ENCODE peak calls at places on chromosome 17, in seven cellular contexts. One of them, this sample, is unnamed.

GRCh38 chr17:57772774-57773173 is 27.7 kb upstream of the CCDC182 start:
- DNase-seq in mesenchymal stem cell: no peak
- DNase-seq in H1: no peak
- DNase-seq in H9: no peak
- DNase-seq in IMR-90: no peak
- DNase-seq in neuronal stem cell: no peak
- DNase-seq in trophoblast cell: no peak
- DNase-seq in this sample: peak

GRCh38 chr17:49571283-49571682 is 4.4 kb upstream of the NXPH3 start:
- DNase-seq in mesenchymal stem cell: no peak
- DNase-seq in H9: no peak
- DNase-seq in neuronal stem cell: no peak
- DNase-seq in trophoblast cell: no peak
- DNase-seq in IMR-90: no peak
- DNase-seq in H1: no peak
- DNase-seq in this sample: no peak

GRCh38 chr17:82848022-82848592 is 8.3 kb upstream of the ZNF750 start:
- DNase-seq in H9: no peak
- DNase-seq in mesenchymal stem cell: no peak
- DNase-seq in neuronal stem cell: no peak
- DNase-seq in trophoblast cell: peak
- DNase-seq in H1: no peak
- DNase-seq in IMR-90: peak
- DNase-seq in this sample: no peak

GRCh38 chr17:56798916-56799315 is 34.8 kb downstream of the C17orf67 start:
- DNase-seq in H9: peak
- DNase-seq in neuronal stem cell: peak
- DNase-seq in trophoblast cell: no peak
- DNase-seq in mesenchymal stem cell: peak
- DNase-seq in H1: no peak
- DNase-seq in IMR-90: no peak
- DNase-seq in this sample: peak

GRCh38 chr17:69997332-69997731 is 77.7 kb upstream of the KCNJ16 start:
- DNase-seq in trophoblast cell: peak
- DNase-seq in IMR-90: peak
- DNase-seq in neuronal stem cell: no peak
- DNase-seq in H9: no peak
- DNase-seq in mesenchymal stem cell: peak
- DNase-seq in H1: no peak
- DNase-seq in this sample: no peak

GRCh38 chr17:39754958-39755549 is 17.3 kb downstream of the GRB7 start:
- DNase-seq in neuronal stem cell: no peak
- DNase-seq in IMR-90: no peak
- DNase-seq in H9: peak
- DNase-seq in trophoblast cell: no peak
- DNase-seq in H1: no peak
- DNase-seq in mesenchymal stem cell: no peak
- DNase-seq in this sample: peak

GRCh38 chr17:21286066-21286770 is 1.7 kb downstream of the MAP2K3 start:
- DNase-seq in H9: no peak
- DNase-seq in IMR-90: peak
- DNase-seq in trophoblast cell: peak
- DNase-seq in mesenchymal stem cell: peak
- DNase-seq in neuronal stem cell: no peak
- DNase-seq in H1: no peak
- DNase-seq in this sample: peak

GRCh38 chr17:77404812-77405581 is 264.2 kb downstream of the SEC14L1 start:
- DNase-seq in IMR-90: peak
- DNase-seq in mesenchymal stem cell: peak
- DNase-seq in H9: no peak
- DNase-seq in trophoblast cell: no peak
- DNase-seq in H1: no peak
- DNase-seq in neuronal stem cell: no peak
- DNase-seq in this sample: no peak

GRCh38 chr17:76189247-76189646 is 48.2 kb upstream of the FOXJ1 start:
- DNase-seq in H1: no peak
- DNase-seq in IMR-90: no peak
- DNase-seq in H9: no peak
- DNase-seq in mesenchymal stem cell: no peak
- DNase-seq in trophoblast cell: no peak
- DNase-seq in neuronal stem cell: no peak
- DNase-seq in this sample: no peak

GRCh38 chr17:66637491-66637890 is 197.4 kb upstream of the CACNG5 start:
- DNase-seq in neuronal stem cell: no peak
- DNase-seq in trophoblast cell: peak
- DNase-seq in H9: no peak
- DNase-seq in mesenchymal stem cell: no peak
- DNase-seq in H1: no peak
- DNase-seq in IMR-90: no peak
- DNase-seq in this sample: no peak

GRCh38 chr17:68248886-68249872 is 1.3 kb downstream of the AMZ2 start:
- DNase-seq in mesenchymal stem cell: peak
- DNase-seq in H1: no peak
- DNase-seq in trophoblast cell: no peak
- DNase-seq in neuronal stem cell: no peak
- DNase-seq in H9: no peak
- DNase-seq in IMR-90: no peak
- DNase-seq in this sample: no peak

GRCh38 chr17:4124994-4125393 is 17.8 kb downstream of the ZZEF1 start:
- DNase-seq in H9: no peak
- DNase-seq in neuronal stem cell: peak
- DNase-seq in H1: no peak
- DNase-seq in IMR-90: no peak
- DNase-seq in trophoblast cell: no peak
- DNase-seq in mesenchymal stem cell: no peak
- DNase-seq in this sample: peak

GRCh38 chr17:49859991-49860953 is 12.4 kb upstream of the TAC4 start:
- DNase-seq in H9: peak
- DNase-seq in IMR-90: no peak
- DNase-seq in trophoblast cell: no peak
- DNase-seq in H1: no peak
- DNase-seq in mesenchymal stem cell: no peak
- DNase-seq in neuronal stem cell: no peak
- DNase-seq in this sample: peak

GRCh38 chr17:11499881-11500280 is 98.4 kb upstream of the DNAH9 start:
- DNase-seq in IMR-90: no peak
- DNase-seq in H1: no peak
- DNase-seq in mesenchymal stem cell: no peak
- DNase-seq in neuronal stem cell: no peak
- DNase-seq in trophoblast cell: no peak
- DNase-seq in H9: peak
- DNase-seq in this sample: no peak

GRCh38 chr17:57458718-57459285 is 202.5 kb downstream of the MSI2 start:
- DNase-seq in H1: no peak
- DNase-seq in H9: no peak
- DNase-seq in IMR-90: no peak
- DNase-seq in mesenchymal stem cell: no peak
- DNase-seq in trophoblast cell: no peak
- DNase-seq in neuronal stem cell: no peak
- DNase-seq in this sample: no peak

GRCh38 chr17:81341347-81342061 is 46.4 kb upstream of the SLC38A10 start:
- DNase-seq in IMR-90: no peak
- DNase-seq in trophoblast cell: no peak
- DNase-seq in neuronal stem cell: no peak
- DNase-seq in H9: peak
- DNase-seq in H1: no peak
- DNase-seq in mesenchymal stem cell: peak
- DNase-seq in this sample: no peak

DNA sequence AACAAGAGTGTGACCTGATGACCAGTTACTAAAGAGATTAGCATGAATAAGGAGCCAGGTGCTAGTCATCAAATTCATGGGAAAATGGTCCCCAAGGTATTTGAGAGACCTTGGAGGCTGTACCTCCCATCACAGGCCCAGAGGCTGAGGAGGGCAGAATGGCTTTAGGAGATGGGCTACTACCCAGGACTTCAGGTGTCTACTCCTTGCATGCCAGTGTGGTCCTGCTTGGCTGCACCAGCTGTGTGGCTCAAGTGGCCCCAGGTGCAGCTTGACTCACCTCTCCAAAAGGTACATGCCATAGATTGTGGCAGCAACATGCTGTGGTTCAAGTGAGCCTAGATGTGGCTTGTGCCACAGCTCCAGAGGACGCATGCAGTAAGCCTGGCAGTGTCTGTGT is 56.5 kb downstream of the TANC2 start:
- DNase-seq in trophoblast cell: no peak
- DNase-seq in IMR-90: no peak
- DNase-seq in H9: no peak
- DNase-seq in mesenchymal stem cell: no peak
- DNase-seq in H1: no peak
- DNase-seq in neuronal stem cell: no peak
- DNase-seq in this sample: no peak
- H3K23ac ChIP-seq in trophoblast cell: no peak
- H3K23ac ChIP-seq in IMR-90: no peak
- H3K23ac ChIP-seq in H9: no peak
- H3K23ac ChIP-seq in mesenchymal stem cell: no peak
- H3K23ac ChIP-seq in H1: no peak
- H3K23ac ChIP-seq in neuronal stem cell: no peak
- H3K23ac ChIP-seq in this sample: no peak

GRCh38 chr17:64110436-64111152 is 19.4 kb downstream of the ERN1 start:
- DNase-seq in IMR-90: no peak
- DNase-seq in H9: peak
- DNase-seq in H1: no peak
- DNase-seq in neuronal stem cell: no peak
- DNase-seq in mesenchymal stem cell: no peak
- DNase-seq in trophoblast cell: no peak
- DNase-seq in this sample: peak

GRCh38 chr17:64111831-64112230 is 18.1 kb downstream of the ERN1 start:
- DNase-seq in trophoblast cell: peak
- DNase-seq in neuronal stem cell: no peak
- DNase-seq in mesenchymal stem cell: no peak
- DNase-seq in H1: no peak
- DNase-seq in H9: no peak
- DNase-seq in IMR-90: no peak
- DNase-seq in this sample: no peak

GRCh38 chr17:64107517-64108235 is 22.3 kb downstream of the ERN1 start:
- DNase-seq in H1: no peak
- DNase-seq in H9: no peak
- DNase-seq in neuronal stem cell: no peak
- DNase-seq in trophoblast cell: no peak
- DNase-seq in IMR-90: no peak
- DNase-seq in mesenchymal stem cell: no peak
- DNase-seq in this sample: no peak

GRCh38 chr17:64106918-64107317 is 23.0 kb downstream of the ERN1 start:
- DNase-seq in IMR-90: no peak
- DNase-seq in neuronal stem cell: no peak
- DNase-seq in H1: no peak
- DNase-seq in trophoblast cell: no peak
- DNase-seq in H9: no peak
- DNase-seq in mesenchymal stem cell: no peak
- DNase-seq in this sample: no peak

DNA sequence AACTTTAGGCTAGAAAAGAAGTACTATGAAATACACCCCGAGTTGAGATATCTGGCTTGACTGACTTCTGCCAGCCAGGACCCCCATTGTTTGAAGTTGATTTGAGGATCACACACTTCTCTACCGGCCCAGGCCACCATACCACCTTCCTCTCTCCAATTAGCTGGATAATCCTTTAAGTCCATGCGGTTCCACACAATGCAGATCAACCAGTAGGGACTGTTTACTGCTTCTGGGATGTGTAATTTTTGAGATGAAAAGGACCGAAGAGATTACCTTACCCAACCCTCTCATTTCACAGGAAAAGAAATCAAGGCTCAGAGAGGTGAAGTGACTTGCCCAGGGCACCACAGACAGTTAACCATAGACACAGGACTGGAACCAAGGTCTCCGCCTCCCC is 20.5 kb downstream of the ERN1 start:
- DNase-seq in IMR-90: no peak
- DNase-seq in H9: peak
- DNase-seq in trophoblast cell: peak
- DNase-seq in H1: no peak
- DNase-seq in neuronal stem cell: no peak
- DNase-seq in mesenchymal stem cell: no peak
- DNase-seq in this sample: peak
- H3K4me2 ChIP-seq in IMR-90: no peak
- H3K4me2 ChIP-seq in H9: no peak
- H3K4me2 ChIP-seq in trophoblast cell: no peak
- H3K4me2 ChIP-seq in H1: no peak
- H3K4me2 ChIP-seq in neuronal stem cell: no peak
- H3K4me2 ChIP-seq in mesenchymal stem cell: no peak
- H3K4me2 ChIP-seq in this sample: no peak

GRCh38 chr17:61058066-61058465 is 341.6 kb upstream of the TBX2 start:
- DNase-seq in IMR-90: no peak
- DNase-seq in H1: no peak
- DNase-seq in mesenchymal stem cell: no peak
- DNase-seq in H9: no peak
- DNase-seq in neuronal stem cell: no peak
- DNase-seq in trophoblast cell: no peak
- DNase-seq in this sample: no peak
- H3K18ac ChIP-seq in IMR-90: no peak
- H3K18ac ChIP-seq in H1: no peak
- H3K18ac ChIP-seq in mesenchymal stem cell: no peak
- H3K18ac ChIP-seq in H9: no peak
- H3K18ac ChIP-seq in neuronal stem cell: no peak
- H3K18ac ChIP-seq in trophoblast cell: no peak
- H3K18ac ChIP-seq in this sample: no peak

GRCh38 chr17:7252176-7253043 is at the start of gene ELP5:
- DNase-seq in neuronal stem cell: peak
- DNase-seq in IMR-90: peak
- DNase-seq in trophoblast cell: peak
- DNase-seq in H9: peak
- DNase-seq in H1: no peak
- DNase-seq in mesenchymal stem cell: peak
- DNase-seq in this sample: peak

GRCh38 chr17:7254511-7254910 is 2.5 kb downstream of the ELP5 start:
- DNase-seq in neuronal stem cell: no peak
- DNase-seq in mesenchymal stem cell: no peak
- DNase-seq in H1: no peak
- DNase-seq in IMR-90: no peak
- DNase-seq in H9: no peak
- DNase-seq in trophoblast cell: no peak
- DNase-seq in this sample: no peak

GRCh38 chr17:7251330-7252175 is at the start of gene CTDNEP1:
- DNase-seq in H1: peak
- DNase-seq in trophoblast cell: peak
- DNase-seq in mesenchymal stem cell: peak
- DNase-seq in IMR-90: peak
- DNase-seq in neuronal stem cell: no peak
- DNase-seq in H9: peak
- DNase-seq in this sample: peak

GRCh38 chr17:7250655-7251329 is 742 bp downstream of the CTDNEP1 start:
- DNase-seq in H9: no peak
- DNase-seq in H1: no peak
- DNase-seq in neuronal stem cell: no peak
- DNase-seq in IMR-90: no peak
- DNase-seq in trophoblast cell: no peak
- DNase-seq in mesenchymal stem cell: peak
- DNase-seq in this sample: peak

DNA sequence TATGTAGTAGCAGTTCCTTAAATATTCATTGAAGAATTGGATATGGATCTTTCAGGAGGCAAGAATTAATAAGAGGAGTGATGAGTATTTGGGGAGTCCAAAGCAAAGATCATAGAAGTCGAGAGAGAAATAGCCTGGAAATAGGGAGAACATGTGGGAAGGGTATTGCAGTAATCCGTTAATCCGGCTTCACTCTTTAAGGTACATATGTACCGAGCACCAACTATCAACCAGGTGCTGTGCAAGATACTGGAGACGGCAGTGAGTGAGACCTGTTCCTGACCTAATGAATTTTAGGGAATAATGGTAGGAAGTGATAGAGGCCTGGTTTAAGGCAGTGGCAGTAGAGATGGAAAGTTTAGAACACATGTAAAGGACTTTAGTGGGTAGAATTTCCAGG is 1.1 kb downstream of the ELP5 start:
- DNase-seq in trophoblast cell: no peak
- DNase-seq in neuronal stem cell: no peak
- DNase-seq in mesenchymal stem cell: no peak
- DNase-seq in H9: no peak
- DNase-seq in IMR-90: no peak
- DNase-seq in H1: no peak
- DNase-seq in this sample: no peak
- H3K23ac ChIP-seq in trophoblast cell: no peak
- H3K23ac ChIP-seq in neuronal stem cell: no peak
- H3K23ac ChIP-seq in mesenchymal stem cell: no peak
- H3K23ac ChIP-seq in H9: no peak
- H3K23ac ChIP-seq in IMR-90: peak
- H3K23ac ChIP-seq in H1: no peak
- H3K23ac ChIP-seq in this sample: no peak

This sample was measured in mesendoderm.